ENCODE peak calls at places on chromosomes 13 and 19, in five cellular contexts. R is heart right ventricle, I is astrocyte, U is fibroblast of lung, O is heart left ventricle. V is an unnamed sample.
A peak's percentile ranks its signal among the peaks of the same experiment; 100 is the strongest.

GRCh38 chr13:73765651-73766384 is 368.4 kb downstream of the KLF12 start:
- DNase-seq in O (peak; percentile 92), I (peak; percentile 79), U (peak; percentile 74), R (peak; percentile 80), V (peak; percentile 71)

GRCh38 chr13:75129331-75129730 is 352.6 kb downstream of the TBC1D4 start:
- DNase-seq in U (no peak), I (peak; percentile 9), R (no peak), O (no peak), V (no peak)

GRCh38 chr19:15538774-15539173 is 30.4 kb downstream of the CYP4F22 start:
- DNase-seq in U (peak; percentile 11), I (no peak), R (no peak), O (no peak), V (no peak)

GRCh38 chr19:39410620-39411005 is 1.9 kb upstream of the PLEKHG2 start:
- DNase-seq in O (peak; percentile 18), R (no peak), U (peak; percentile 53), I (no peak), V (no peak)

GRCh38 chr19:10424011-10424637 is 3.8 kb downstream of the PDE4A start:
- DNase-seq in O (peak; percentile 91), R (peak; percentile 88), I (peak; percentile 38), U (peak; percentile 61), V (peak; percentile 86)

GRCh38 chr19:31214086-31214485 is 135.2 kb downstream of the TSHZ3 start:
- DNase-seq in U (peak; percentile 99), O (peak; percentile 71), R (peak; percentile 20), I (peak; percentile 100), V (no peak)

GRCh38 chr19:44648536-44649370 is 5.0 kb downstream of the PVR start:
- DNase-seq in R (no peak), U (peak; percentile 82), I (peak; percentile 33), O (no peak), V (no peak)

GRCh38 chr13:51518847-51519246 is 65.4 kb upstream of the WDFY2 start:
- DNase-seq in I (peak; percentile 23), O (no peak), R (no peak), U (no peak), V (no peak)

GRCh38 chr19:17762505-17763229 is 11.4 kb downstream of the FCHO1 start:
- DNase-seq in I (peak; percentile 79), O (no peak), R (no peak), U (peak; percentile 54), V (no peak)

DNA sequence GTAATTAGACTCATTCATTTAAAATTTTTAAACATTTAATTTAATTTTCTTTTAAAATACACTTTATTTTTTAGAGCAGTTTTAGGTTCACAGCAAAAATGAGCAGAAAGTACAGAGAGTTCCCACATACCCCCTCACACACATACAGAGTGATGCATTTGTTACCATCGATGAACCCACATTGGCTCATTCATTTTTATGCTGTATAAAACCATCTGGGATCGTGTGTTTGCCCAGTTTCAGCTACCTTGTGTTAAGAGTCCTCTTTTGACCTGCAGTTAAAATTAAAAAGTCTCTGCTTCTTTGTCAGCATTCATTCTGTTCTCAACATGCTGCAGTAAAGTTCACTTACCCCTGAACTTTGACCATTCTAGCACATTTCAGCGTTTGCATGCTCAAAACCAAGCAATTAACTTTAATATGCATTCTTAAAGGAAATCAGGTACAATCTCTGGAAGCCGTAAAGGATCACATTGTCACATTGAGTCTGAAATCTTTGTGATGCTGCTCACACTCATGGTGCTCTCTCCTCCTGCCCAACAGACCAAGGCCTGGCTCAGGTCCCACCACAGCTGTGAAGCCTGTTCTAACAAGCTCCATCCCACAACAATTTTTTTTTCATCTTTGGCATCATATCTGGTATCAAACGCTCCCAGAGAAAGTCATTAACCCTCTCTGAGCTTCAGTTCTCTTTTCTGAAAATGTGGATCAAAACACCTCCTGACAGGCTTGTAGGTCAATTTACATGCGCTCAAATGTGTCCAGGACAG is 224.2 kb downstream of the LACC1 start:
- DNase-seq in I (no peak), O (no peak), R (no peak), U (no peak), V (no peak)
- H3K27me3 ChIP-seq in I (peaks cover 3% of the 10 kb centered on the region), O (no peaks in the 10 kb centered on the region), R (no peaks in the 10 kb centered on the region), U (peaks cover 6% of the 10 kb centered on the region), V (no peaks in the 10 kb centered on the region)

GRCh38 chr19:33277434-33277833 is 24.9 kb downstream of the CEBPA start:
- DNase-seq in U (no peak), R (no peak), I (no peak), O (no peak), V (no peak)

GRCh38 chr19:33278023-33278402 is 24.3 kb downstream of the CEBPA start:
- DNase-seq in U (no peak), R (no peak), O (peak; percentile 62), I (no peak), V (no peak)

GRCh38 chr19:33279430-33280350 is 22.6 kb downstream of the CEBPA start:
- DNase-seq in U (no peak), O (no peak), R (no peak), I (no peak), V (no peak)

GRCh38 chr19:33280351-33280921 is 21.9 kb downstream of the CEBPA start:
- DNase-seq in I (no peak), R (no peak), O (no peak), U (no peak), V (no peak)

DNA sequence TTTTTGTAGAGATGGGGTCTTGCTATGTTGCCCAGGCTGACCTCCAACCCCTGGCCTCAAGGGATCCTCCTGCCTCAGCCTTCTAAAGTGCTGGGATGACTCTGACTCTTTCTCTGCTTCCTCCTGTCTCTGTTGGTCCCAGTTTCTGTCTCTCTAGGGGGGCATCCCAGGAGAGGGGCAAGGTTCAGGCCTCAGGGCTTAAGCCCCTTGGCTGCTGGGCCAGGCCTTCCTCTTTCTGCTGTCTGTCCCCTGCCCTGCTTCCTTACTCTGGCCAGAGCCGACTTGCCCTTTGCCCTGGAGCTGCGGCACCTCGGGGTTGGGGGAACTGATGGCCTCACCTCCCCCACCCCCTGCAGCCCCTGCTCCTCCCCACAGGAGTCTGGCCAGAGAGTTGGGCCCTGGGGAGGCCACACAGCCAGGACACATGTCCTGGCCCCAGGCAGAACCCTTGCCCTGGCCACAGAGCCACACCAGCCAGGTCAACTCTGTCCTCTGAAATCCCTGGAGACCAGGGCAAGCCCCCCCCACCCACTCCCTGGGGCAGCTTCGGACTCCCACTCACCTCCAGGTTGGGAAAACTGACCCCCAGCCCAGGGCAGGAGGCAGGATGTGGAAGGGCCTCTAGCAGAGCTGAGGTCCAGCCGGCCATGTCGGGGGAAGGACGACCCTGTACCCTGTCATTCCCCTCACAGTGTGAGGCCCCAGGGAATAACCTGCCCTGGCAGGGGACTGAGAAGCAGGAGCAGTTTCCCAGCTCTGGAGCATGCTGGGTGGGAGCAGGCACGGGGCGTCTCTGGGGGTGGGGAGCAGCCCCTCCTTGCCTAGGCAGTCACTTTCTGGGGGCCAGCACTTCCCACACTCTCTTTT is 23.7 kb downstream of the CEBPA start:
- DNase-seq in I (no peak), R (no peak), O (peak; percentile 61), U (no peak), V (no peak)
- H3K27ac ChIP-seq in I (no peak overlapping the region), R (no peak overlapping the region), O (no peak overlapping the region), U (no peak overlapping the region), V (no peak overlapping the region)

GRCh38 chr13:40586886-40587285 is 79.6 kb downstream of the FOXO1 start:
- DNase-seq in U (peak; percentile 28), O (no peak), I (no peak), R (no peak), V (no peak)
- H3K4me3 ChIP-seq in U (no peak overlapping the region), O (no peak overlapping the region), I (no peak overlapping the region), R (no peak overlapping the region), V (no peak overlapping the region)

DNA sequence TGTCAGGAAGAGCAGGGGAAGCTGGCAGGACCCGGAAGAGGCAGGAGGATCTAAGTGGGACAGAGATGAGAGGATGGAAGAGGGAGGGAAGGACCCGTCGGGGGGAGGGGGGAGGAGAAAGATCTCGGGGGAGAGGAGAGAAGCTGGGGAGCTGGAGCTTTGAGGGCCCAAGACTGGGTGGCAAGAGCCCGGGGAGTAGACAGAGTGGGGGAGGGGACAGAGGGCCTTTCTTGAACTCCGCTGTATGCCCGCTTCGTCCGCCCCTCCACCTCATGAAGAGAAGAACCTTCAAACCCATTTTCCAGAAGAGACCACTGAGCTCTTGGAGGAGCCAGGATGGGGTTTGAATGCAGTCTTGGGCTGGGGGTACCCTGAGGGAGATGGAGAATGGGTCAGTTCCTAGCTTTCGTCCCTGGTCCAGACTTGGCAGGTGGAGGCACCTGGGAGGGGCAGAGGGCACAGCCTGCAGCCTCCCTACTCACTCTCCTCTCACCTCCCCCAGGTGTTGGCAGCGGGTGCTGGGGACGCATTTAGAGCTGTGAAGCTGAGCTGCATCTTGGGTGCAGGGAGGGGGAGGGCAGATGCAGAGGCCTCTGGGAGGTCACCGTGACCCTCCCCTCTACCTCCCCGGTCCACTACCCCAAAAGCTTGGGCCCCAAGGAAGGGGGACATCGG is 925 bp upstream of the LRRC4B start:
- DNase-seq in I (no peak), U (no peak), O (no peak), R (no peak), V (no peak)
- H3K27me3 ChIP-seq in I (peaks cover 5% of the 10 kb centered on the region), U (no peaks in the 10 kb centered on the region), O (peaks cover 38% of the 10 kb centered on the region), R (peaks cover 63% of the 10 kb centered on the region), V (no peaks in the 10 kb centered on the region)